ENCODE peak calls at places on chromosome 6, in six cellular contexts. O is aorta; A is activated naive CD8-positive, alpha-beta T cell treated with anti-CD3 and anti-CD28 coated beads, Interleukin-2, amount 50 U/mL, for 16 hours; E is testis; S is RWPE1; G is Right ventricle myocardium superior. T is an unnamed sample.
A peak's percentile ranks its signal among the peaks of the same experiment; 100 is the strongest.

GRCh38 chr6:118755941-118756646 is 104.7 kb upstream of the CEP85L start:
- DNase-seq in O (no peak), A (peak; percentile 27), E (no peak), S (no peak), G (no peak), T (no peak)

GRCh38 chr6:132190097-132190814 is 211.0 kb downstream of the MOXD1 start:
- DNase-seq in O (no peak), A (no peak), E (no peak), S (no peak), G (no peak), T (no peak)

GRCh38 chr6:40477246-40478126 is 109.7 kb downstream of the LRFN2 start:
- DNase-seq in O (no peak), A (no peak), E (no peak), S (no peak), G (no peak), T (no peak)

GRCh38 chr6:132590362-132590761 is 821 bp upstream of the TAAR5 start:
- DNase-seq in O (no peak), A (no peak), E (no peak), S (no peak), G (no peak), T (no peak)

GRCh38 chr6:138555294-138555988 is 56.1 kb upstream of the NHSL1 start:
- DNase-seq in O (no peak), A (no peak), E (no peak), S (no peak), G (no peak), T (no peak)

GRCh38 chr6:162976141-162976540 is 248.4 kb downstream of the PACRG start:
- DNase-seq in O (no peak), A (no peak), E (no peak), S (no peak), G (no peak), T (no peak)

GRCh38 chr6:77038801-77039200 is 424.5 kb downstream of the HTR1B start:
- DNase-seq in O (no peak), A (no peak), E (no peak), S (no peak), G (no peak), T (no peak)

GRCh38 chr6:162856885-162857284 is 129.1 kb downstream of the PACRG start:
- DNase-seq in O (no peak), A (no peak), E (peak; percentile 67), S (peak; percentile 54), G (no peak), T (no peak)

GRCh38 chr6:4491501-4492260 is 284.5 kb upstream of the CDYL start:
- DNase-seq in O (no peak), A (no peak), E (no peak), S (no peak), G (no peak), T (no peak)

GRCh38 chr6:155340464-155341129 is 26.3 kb upstream of the TFB1M start:
- DNase-seq in O (no peak), A (no peak), E (no peak), S (no peak), G (no peak), T (no peak)

GRCh38 chr6:25900843-25901242 is 26.8 kb upstream of the SLC17A3 start:
- DNase-seq in O (no peak), A (no peak), E (no peak), S (no peak), G (no peak), T (no peak)

GRCh38 chr6:158072083-158072721 is 90.5 kb downstream of the SYNJ2 start:
- DNase-seq in O (peak; percentile 93), A (peak; percentile 27), E (peak; percentile 77), S (peak; percentile 70), G (peak; percentile 83), T (peak; percentile 72)

GRCh38 chr6:10725716-10726115 is 2.8 kb downstream of the TMEM14C start:
- DNase-seq in O (no peak), A (no peak), E (no peak), S (no peak), G (no peak), T (no peak)

GRCh38 chr6:73511796-73512195 is 9.0 kb downstream of the EEF1A1 start:
- DNase-seq in O (no peak), A (no peak), E (no peak), S (no peak), G (no peak), T (no peak)

GRCh38 chr6:147378819-147379218 is 129.7 kb upstream of the SAMD5 start:
- DNase-seq in O (no peak), A (no peak), E (no peak), S (no peak), G (no peak), T (no peak)

GRCh38 chr6:72950114-72950860 is 275.0 kb downstream of the KHDC1L start:
- DNase-seq in O (no peak), A (no peak), E (no peak), S (peak; percentile 33), G (no peak), T (peak; percentile 50)

GRCh38 chr6:412146-412886 is 20.8 kb downstream of the IRF4 start:
- DNase-seq in O (no peak), A (no peak), E (no peak), S (no peak), G (no peak), T (no peak)

GRCh38 chr6:128757961-128758360 is 125.0 kb upstream of the LAMA2 start:
- DNase-seq in O (no peak), A (no peak), E (no peak), S (peak; percentile 8), G (no peak), T (no peak)

GRCh38 chr6:18216411-18216810 is 47.9 kb downstream of the DEK start:
- DNase-seq in O (no peak), A (no peak), E (no peak), S (peak; percentile 44), G (no peak), T (no peak)

GRCh38 chr6:31779908-31780307 is 2.8 kb upstream of the VWA7 start:
- DNase-seq in O (no peak), A (no peak), E (no peak), S (no peak), G (no peak), T (no peak)

GRCh38 chr6:110951008-110951407 is 7.5 kb upstream of the GTF3C6 start:
- DNase-seq in O (no peak), A (no peak), E (no peak), S (no peak), G (no peak), T (no peak)

GRCh38 chr6:71139249-71139648 is 149.4 kb upstream of the OGFRL1 start:
- DNase-seq in O (no peak), A (no peak), E (no peak), S (peak; percentile 5), G (no peak), T (no peak)

GRCh38 chr6:107641500-107641931 is 151.6 kb downstream of the SOBP start:
- DNase-seq in O (no peak), A (no peak), E (no peak), S (no peak), G (peak; percentile 85), T (peak; percentile 31)